ENCODE peak calls at places on chromosomes 5 and 9, in six cellular contexts. One of them, this sample, is unnamed.
A peak's percentile ranks its signal among the peaks of the same experiment; 100 is the strongest.

GRCh38 chr5:122704247-122705036 is 70.4 kb upstream of the SNX2 start:
- DNase-seq in mammary epithelial cell: peak; percentile 35
- DNase-seq in GM23248: peak; percentile 82
- DNase-seq in IMR-90: peak; percentile 67
- DNase-seq in mesendoderm: peak; percentile 58
- DNase-seq in HepG2: peak; percentile 45
- DNase-seq in this sample: no peak

GRCh38 chr5:96340357-96340756 is 92.7 kb downstream of the PCSK1 start:
- DNase-seq in mammary epithelial cell: no peak
- DNase-seq in GM23248: peak; percentile 80
- DNase-seq in IMR-90: no peak
- DNase-seq in mesendoderm: no peak
- DNase-seq in HepG2: no peak
- DNase-seq in this sample: no peak

GRCh38 chr5:79111387-79111959 is at the start of gene BHMT:
- DNase-seq in mammary epithelial cell: no peak
- DNase-seq in GM23248: no peak
- DNase-seq in IMR-90: no peak
- DNase-seq in mesendoderm: no peak
- DNase-seq in HepG2: no peak
- DNase-seq in this sample: peak; percentile 70

GRCh38 chr9:88303785-88304495 is 84.3 kb upstream of the SPIN1 start:
- DNase-seq in mammary epithelial cell: peak; percentile 51
- DNase-seq in GM23248: peak; percentile 79
- DNase-seq in IMR-90: peak; percentile 58
- DNase-seq in mesendoderm: no peak
- DNase-seq in HepG2: no peak
- DNase-seq in this sample: no peak

GRCh38 chr9:38414040-38414723 is 10.1 kb downstream of the IGFBPL1 start:
- DNase-seq in mammary epithelial cell: no peak
- DNase-seq in GM23248: no peak
- DNase-seq in IMR-90: no peak
- DNase-seq in mesendoderm: no peak
- DNase-seq in HepG2: no peak
- DNase-seq in this sample: peak; percentile 53

GRCh38 chr9:89122944-89123343 is 55.7 kb downstream of the SHC3 start:
- DNase-seq in mammary epithelial cell: peak; percentile 9
- DNase-seq in GM23248: peak; percentile 54
- DNase-seq in IMR-90: peak; percentile 68
- DNase-seq in mesendoderm: no peak
- DNase-seq in HepG2: no peak
- DNase-seq in this sample: no peak

GRCh38 chr5:74028976-74029375 is 403.0 kb downstream of the ARHGEF28 start:
- DNase-seq in mammary epithelial cell: no peak
- DNase-seq in GM23248: no peak
- DNase-seq in IMR-90: no peak
- DNase-seq in mesendoderm: peak; percentile 42
- DNase-seq in HepG2: no peak
- DNase-seq in this sample: no peak

GRCh38 chr9:94804917-94805544 is 78.5 kb downstream of the AOPEP start:
- DNase-seq in mammary epithelial cell: peak; percentile 11
- DNase-seq in GM23248: no peak
- DNase-seq in IMR-90: no peak
- DNase-seq in mesendoderm: no peak
- DNase-seq in HepG2: no peak
- DNase-seq in this sample: no peak

GRCh38 chr5:142870552-142870951 is 100.4 kb downstream of the ARHGAP26 start:
- DNase-seq in mammary epithelial cell: peak; percentile 12
- DNase-seq in GM23248: no peak
- DNase-seq in IMR-90: no peak
- DNase-seq in mesendoderm: no peak
- DNase-seq in HepG2: no peak
- DNase-seq in this sample: no peak
- H3K4me1 ChIP-seq in mammary epithelial cell: peaks cover 50% of the 10 kb centered on the region
- H3K4me1 ChIP-seq in GM23248: peaks cover 3% of the 10 kb centered on the region
- H3K4me1 ChIP-seq in IMR-90: peaks cover 4% of the 10 kb centered on the region
- H3K4me1 ChIP-seq in mesendoderm: no peaks in the 10 kb centered on the region
- H3K4me1 ChIP-seq in HepG2: peaks cover 75% of the 10 kb centered on the region
- H3K4me1 ChIP-seq in this sample: peaks cover 19% of the 10 kb centered on the region

GRCh38 chr5:160105686-160106085 is 13.6 kb downstream of the PWWP2A start:
- DNase-seq in mammary epithelial cell: no peak
- DNase-seq in GM23248: peak; percentile 6
- DNase-seq in IMR-90: no peak
- DNase-seq in mesendoderm: no peak
- DNase-seq in HepG2: no peak
- DNase-seq in this sample: no peak
- H3K27ac ChIP-seq in mammary epithelial cell: no peak overlapping the region
- H3K27ac ChIP-seq in GM23248: no peak overlapping the region
- H3K27ac ChIP-seq in IMR-90: no peak overlapping the region
- H3K27ac ChIP-seq in mesendoderm: no peak overlapping the region
- H3K27ac ChIP-seq in HepG2: no peak overlapping the region
- H3K27ac ChIP-seq in this sample: no peak overlapping the region

DNA sequence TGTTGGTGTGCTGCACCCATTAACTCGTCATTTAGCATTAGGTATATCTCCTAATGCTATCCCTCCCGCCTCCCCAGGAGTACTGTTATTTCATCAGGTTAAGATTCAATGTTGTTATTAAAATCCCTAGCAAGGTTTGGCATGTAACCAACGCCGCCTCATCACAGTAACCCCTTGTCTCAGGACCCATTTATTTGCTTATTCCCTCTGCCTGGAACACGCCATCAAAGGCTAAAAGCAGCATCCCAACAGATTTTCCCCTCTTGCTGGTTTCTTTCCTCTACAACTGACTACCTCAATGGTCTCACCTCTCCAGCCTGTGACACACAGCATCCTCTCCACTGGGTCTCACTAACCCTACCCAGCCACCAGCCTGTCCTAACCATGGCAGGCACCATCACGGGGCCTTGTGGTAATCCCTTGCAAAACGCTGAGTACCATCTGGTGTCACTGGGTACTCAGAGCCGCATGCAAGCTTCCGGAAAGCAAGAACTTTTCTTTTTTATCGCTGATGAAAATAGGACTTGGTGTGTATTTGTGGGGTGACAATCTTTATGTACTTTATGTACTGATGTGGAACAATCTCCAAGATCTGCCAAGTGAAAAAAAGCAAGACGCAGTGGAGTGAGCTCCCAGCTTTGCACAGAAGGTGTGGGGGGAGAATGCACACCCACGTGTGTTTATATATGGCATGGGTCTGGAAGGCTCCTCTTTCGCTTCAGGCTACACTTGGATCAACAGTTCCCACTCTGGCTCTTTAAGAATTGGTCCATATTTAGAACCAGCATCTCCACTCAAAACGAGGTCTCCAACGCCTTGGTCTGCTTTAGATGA is 6.1 kb downstream of the RPS14 start:
- DNase-seq in mammary epithelial cell: no peak
- DNase-seq in GM23248: no peak
- DNase-seq in IMR-90: no peak
- DNase-seq in mesendoderm: no peak
- DNase-seq in HepG2: no peak
- DNase-seq in this sample: no peak
- H3K9ac ChIP-seq in mammary epithelial cell: no peak overlapping the region
- H3K9ac ChIP-seq in GM23248: no peak overlapping the region
- H3K9ac ChIP-seq in IMR-90: no peak overlapping the region
- H3K9ac ChIP-seq in mesendoderm: no peak overlapping the region
- H3K9ac ChIP-seq in HepG2: no peak overlapping the region
- H3K9ac ChIP-seq in this sample: no peak overlapping the region

DNA sequence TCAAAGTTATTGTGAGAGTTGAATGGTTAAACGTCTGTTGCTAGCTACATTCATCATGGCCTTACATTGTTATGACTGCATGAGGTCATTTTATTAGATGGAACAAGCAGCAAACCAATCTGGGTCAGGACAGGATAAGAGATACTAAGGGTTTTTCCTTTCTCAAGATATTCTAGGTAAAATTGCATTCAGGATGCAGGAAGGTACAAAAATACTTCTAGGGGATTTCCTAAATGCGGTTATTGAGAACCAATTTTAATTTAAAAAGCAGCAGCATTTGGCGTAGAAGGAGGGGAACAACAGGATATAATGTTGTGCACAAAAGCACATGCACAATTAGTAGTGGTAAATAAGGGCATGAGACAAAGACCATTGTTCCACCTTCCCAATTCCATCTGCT is 39.2 kb upstream of the LURAP1L start:
- DNase-seq in mammary epithelial cell: no peak
- DNase-seq in GM23248: no peak
- DNase-seq in IMR-90: no peak
- DNase-seq in mesendoderm: no peak
- DNase-seq in HepG2: no peak
- DNase-seq in this sample: no peak
- H3K4me1 ChIP-seq in mammary epithelial cell: peaks cover 11% of the 10 kb centered on the region
- H3K4me1 ChIP-seq in GM23248: peaks cover 17% of the 10 kb centered on the region
- H3K4me1 ChIP-seq in IMR-90: no peaks in the 10 kb centered on the region
- H3K4me1 ChIP-seq in mesendoderm: no peaks in the 10 kb centered on the region
- H3K4me1 ChIP-seq in HepG2: no peaks in the 10 kb centered on the region
- H3K4me1 ChIP-seq in this sample: no peaks in the 10 kb centered on the region

This sample was measured in kidney.